ENCODE peak calls at places on chromosomes 11 and 22, in ten cellular contexts. R is esophagus muscularis mucosa; F is caudate nucleus; M is A549; U is lower lobe of right lung; Q is RWPE1; H is CD8-positive, alpha-beta memory T cell; B is fibroblast of lung; K is colonic mucosa; X is left ventricle myocardium inferior. L is an unnamed sample.

GRCh38 chr11:71478216-71478840 is 25.3 kb downstream of the NADSYN1 start:
- DNase-seq in U (no peak), X (no peak), R (no peak), F (no peak), B (no peak), Q (no peak), K (no peak), H (no peak), M (no peak), L (no peak)

GRCh38 chr11:94169516-94169915 is 40.9 kb downstream of the PANX1 start:
- DNase-seq in K (no peak), U (no peak), H (no peak), Q (no peak), M (no peak), F (no peak), R (no peak), X (no peak), B (no peak), L (no peak)

GRCh38 chr11:19728436-19728835 is 15.8 kb downstream of the NAV2 start:
- DNase-seq in U (peak), H (no peak), K (no peak), X (no peak), F (no peak), R (no peak), Q (no peak), M (no peak), B (peak), L (no peak)

GRCh38 chr11:118079507-118079906 is 2.6 kb downstream of the TMPRSS4 start:
- DNase-seq in Q (no peak), F (no peak), U (no peak), X (no peak), R (no peak), B (no peak), M (no peak), H (no peak), K (peak), L (no peak)

GRCh38 chr22:43818981-43819690 is 7.0 kb upstream of the EFCAB6 start:
- DNase-seq in X (no peak), B (no peak), Q (no peak), M (no peak), F (no peak), H (no peak), R (no peak), U (no peak), K (no peak), L (no peak)

GRCh38 chr11:7538023-7538422 is 24.2 kb downstream of the PPFIBP2 start:
- DNase-seq in B (no peak), R (peak), U (no peak), M (no peak), H (no peak), F (no peak), K (peak), X (peak), Q (no peak), L (no peak)

GRCh38 chr11:70487763-70488162 is 89.4 kb downstream of the CTTN start:
- DNase-seq in X (peak), M (no peak), K (no peak), U (peak), F (no peak), H (no peak), R (no peak), Q (no peak), B (no peak), L (no peak)

GRCh38 chr11:102794382-102794781 is 3.6 kb downstream of the MMP1 start:
- DNase-seq in X (no peak), F (no peak), K (no peak), U (no peak), H (no peak), R (no peak), Q (no peak), B (peak), M (peak), L (no peak)

GRCh38 chr22:23179381-23180294 is 671 bp upstream of the BCR start:
- DNase-seq in F (no peak), K (peak), B (no peak), H (no peak), R (no peak), Q (no peak), X (peak), M (no peak), U (peak), L (no peak)

GRCh38 chr22:37420656-37421467 is 6.4 kb downstream of the ELFN2 start:
- DNase-seq in U (no peak), F (no peak), K (no peak), H (no peak), R (no peak), M (no peak), B (peak), X (no peak), Q (peak), L (no peak)

DNA sequence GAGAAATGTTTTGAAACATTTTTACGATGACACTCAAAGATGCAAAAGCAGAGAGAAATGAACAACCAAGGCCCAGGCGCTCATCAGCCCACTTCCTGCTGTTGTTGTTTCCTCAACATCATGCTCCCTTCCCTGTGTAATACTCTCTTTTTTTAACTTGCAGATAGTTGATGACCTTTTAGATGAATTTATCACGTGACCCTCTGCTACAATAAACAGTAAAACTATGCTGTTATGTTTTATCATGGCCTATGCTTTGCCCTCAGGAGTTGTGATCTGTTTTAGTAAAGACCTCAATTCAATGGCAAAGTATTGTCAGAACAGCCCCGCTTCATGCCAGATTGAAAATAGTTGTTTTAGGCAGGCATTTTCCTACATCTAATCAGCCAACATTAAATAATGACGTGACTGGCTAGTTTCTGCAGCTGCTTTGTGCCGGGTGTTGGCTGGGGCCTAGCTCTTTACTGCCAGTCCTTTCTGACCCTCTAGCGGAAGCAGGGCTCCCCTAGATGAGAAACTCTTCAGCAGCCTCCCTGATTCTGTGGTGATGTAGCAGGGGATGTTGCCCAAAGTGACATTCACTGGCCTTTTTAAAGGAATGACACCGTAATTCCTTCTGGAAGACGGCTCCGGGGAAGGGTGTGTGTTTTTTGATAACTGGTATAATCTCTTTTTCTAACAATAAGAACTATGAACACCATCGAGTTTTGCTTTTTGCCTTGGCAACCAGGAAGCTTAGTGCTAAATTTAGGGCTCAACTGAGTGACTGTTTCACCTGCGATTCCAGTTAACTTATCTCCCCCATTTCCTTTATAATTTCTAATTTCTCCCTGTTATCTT is 40.0 kb downstream of the ADAMTS15 start:
- DNase-seq in X (no peak), U (no peak), K (peak), Q (no peak), F (no peak), B (no peak), H (no peak), M (no peak), R (peak), L (no peak)
- H3K27ac ChIP-seq in X (peak), U (peak), K (peak), Q (no peak), F (no peak), B (peak), H (no peak), M (no peak), R (no peak), L (no peak)

GRCh38 chr11:45333023-45333422 is 46.9 kb upstream of the SYT13 start:
- DNase-seq in F (no peak), R (peak), M (no peak), B (no peak), H (no peak), U (no peak), Q (no peak), K (no peak), X (no peak), L (no peak)
- H3K27ac ChIP-seq in F (no peak), R (peak), M (no peak), B (no peak), H (no peak), U (peak), Q (no peak), K (no peak), X (peak), L (no peak)

GRCh38 chr11:65817312-65817814 is 16.4 kb upstream of the SNX32 start:
- DNase-seq in K (no peak), H (no peak), X (no peak), M (no peak), R (no peak), U (peak), B (no peak), Q (no peak), F (no peak), L (no peak)
- H3K27ac ChIP-seq in K (peak), H (peak), X (peak), M (peak), R (peak), U (peak), B (peak), Q (peak), F (peak), L (peak)

GRCh38 chr22:31313366-31314147 is 21.3 kb upstream of the PIK3IP1 start:
- DNase-seq in U (peak), F (peak), H (peak), M (peak), B (peak), Q (peak), R (peak), K (peak), X (peak), L (peak)

GRCh38 chr22:31305194-31305593 is 12.9 kb upstream of the PIK3IP1 start:
- DNase-seq in F (no peak), B (no peak), R (no peak), U (no peak), X (no peak), M (no peak), Q (no peak), H (no peak), K (no peak), L (peak)

DNA sequence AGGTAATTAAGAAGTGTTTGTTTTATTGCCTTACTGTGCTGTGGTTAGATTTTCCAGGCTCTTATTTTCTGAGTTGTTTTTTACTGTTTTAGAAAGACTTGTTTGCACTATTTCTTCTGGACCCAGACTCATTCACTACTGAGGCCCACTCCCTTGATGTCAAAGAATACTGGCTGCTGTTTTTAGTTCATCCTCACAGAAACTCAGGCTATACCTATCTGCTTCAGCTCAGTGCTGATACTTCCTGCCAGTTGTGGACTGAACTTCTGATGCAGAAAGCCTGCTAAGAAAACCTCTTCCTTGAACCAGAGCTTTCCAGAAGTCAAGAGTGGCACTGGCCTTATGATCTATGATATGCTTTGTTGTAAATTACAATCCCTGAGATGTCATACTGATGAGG is 15.9 kb upstream of the PIK3IP1 start:
- DNase-seq in R (no peak), B (no peak), M (no peak), F (no peak), Q (no peak), H (no peak), U (no peak), K (no peak), X (no peak), L (no peak)
- H3K27ac ChIP-seq in R (no peak), B (no peak), M (no peak), F (no peak), Q (no peak), H (no peak), U (no peak), K (no peak), X (no peak), L (no peak)

DNA sequence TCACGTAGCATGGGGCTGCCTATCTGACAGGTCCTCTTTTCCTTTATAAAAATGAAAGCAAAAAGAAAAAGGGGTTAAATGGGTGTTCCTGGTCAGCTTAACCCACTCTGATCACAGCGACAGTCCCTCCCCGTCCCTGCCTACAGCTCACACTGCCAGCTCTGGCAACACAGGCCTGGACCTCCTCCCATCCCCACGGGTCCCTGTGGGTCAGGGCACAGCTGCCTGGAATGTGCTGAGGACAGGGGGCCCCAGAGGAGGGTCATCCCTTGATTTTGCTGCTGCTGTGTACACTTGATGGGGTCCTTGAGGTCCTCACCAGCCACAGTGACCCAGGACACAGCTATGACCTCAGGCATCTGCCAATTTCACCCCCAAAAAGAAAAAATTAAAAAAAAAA is 29.6 kb upstream of the CYP2D6 start:
- DNase-seq in X (no peak), H (no peak), R (no peak), U (no peak), Q (no peak), M (no peak), B (no peak), F (no peak), K (no peak), L (no peak)
- H3K27ac ChIP-seq in X (no peak), H (no peak), R (no peak), U (no peak), Q (peak), M (no peak), B (no peak), F (no peak), K (no peak), L (no peak)

L was measured in epithelial cell of prostate.